ENCODE peak calls at places on chromosome 20, in seven cellular contexts. One of them, this sample, is unnamed. For H3K4me1, the result is how much of the 10 kb centered on the place peaks cover.

GRCh38 chr20:53949319-53949839 is 121.0 kb downstream of the BCAS1 start:
- DNase-seq in mesendoderm: no peak
- DNase-seq in A549: peak
- DNase-seq in cardiac muscle cell: peak
- DNase-seq in testis: no peak
- DNase-seq in IMR-90: peak
- DNase-seq in uterus: no peak
- DNase-seq in this sample: no peak

GRCh38 chr20:63045991-63046390 is 39.2 kb upstream of the BHLHE23 start:
- DNase-seq in mesendoderm: no peak
- DNase-seq in A549: no peak
- DNase-seq in cardiac muscle cell: no peak
- DNase-seq in testis: no peak
- DNase-seq in IMR-90: no peak
- DNase-seq in uterus: no peak
- DNase-seq in this sample: no peak

GRCh38 chr20:59210186-59210585 is 46.6 kb downstream of the ZNF831 start:
- DNase-seq in mesendoderm: no peak
- DNase-seq in A549: no peak
- DNase-seq in cardiac muscle cell: no peak
- DNase-seq in testis: no peak
- DNase-seq in IMR-90: no peak
- DNase-seq in uterus: no peak
- DNase-seq in this sample: no peak

GRCh38 chr20:58719258-58719657 is 26.7 kb downstream of the NPEPL1 start:
- DNase-seq in mesendoderm: no peak
- DNase-seq in A549: no peak
- DNase-seq in cardiac muscle cell: no peak
- DNase-seq in testis: no peak
- DNase-seq in IMR-90: no peak
- DNase-seq in uterus: no peak
- DNase-seq in this sample: peak

GRCh38 chr20:44170796-44171410 is 16.1 kb downstream of the JPH2 start:
- DNase-seq in mesendoderm: no peak
- DNase-seq in A549: no peak
- DNase-seq in cardiac muscle cell: peak
- DNase-seq in testis: no peak
- DNase-seq in IMR-90: no peak
- DNase-seq in uterus: no peak
- DNase-seq in this sample: no peak

GRCh38 chr20:21237956-21238355 is 65.2 kb upstream of the XRN2 start:
- DNase-seq in mesendoderm: no peak
- DNase-seq in A549: no peak
- DNase-seq in cardiac muscle cell: no peak
- DNase-seq in testis: no peak
- DNase-seq in IMR-90: peak
- DNase-seq in uterus: no peak
- DNase-seq in this sample: no peak

GRCh38 chr20:62959998-62960436 is 7.5 kb downstream of the SLC17A9 start:
- DNase-seq in mesendoderm: no peak
- DNase-seq in A549: no peak
- DNase-seq in cardiac muscle cell: no peak
- DNase-seq in testis: no peak
- DNase-seq in IMR-90: no peak
- DNase-seq in uterus: no peak
- DNase-seq in this sample: no peak

GRCh38 chr20:25006431-25007167 is 14.0 kb upstream of the APMAP start:
- DNase-seq in mesendoderm: no peak
- DNase-seq in A549: no peak
- DNase-seq in cardiac muscle cell: no peak
- DNase-seq in testis: no peak
- DNase-seq in IMR-90: no peak
- DNase-seq in uterus: no peak
- DNase-seq in this sample: no peak

GRCh38 chr20:61582196-61582923 is 330.3 kb downstream of the CDH4 start:
- DNase-seq in mesendoderm: no peak
- DNase-seq in A549: no peak
- DNase-seq in cardiac muscle cell: no peak
- DNase-seq in testis: no peak
- DNase-seq in IMR-90: no peak
- DNase-seq in uterus: no peak
- DNase-seq in this sample: no peak

GRCh38 chr20:24337074-24337473 is 132.4 kb upstream of the SYNDIG1 start:
- DNase-seq in mesendoderm: no peak
- DNase-seq in A549: no peak
- DNase-seq in cardiac muscle cell: no peak
- DNase-seq in testis: no peak
- DNase-seq in IMR-90: peak
- DNase-seq in uterus: no peak
- DNase-seq in this sample: no peak

GRCh38 chr20:32111763-32112162 is 2.2 kb downstream of the TM9SF4 start:
- DNase-seq in mesendoderm: no peak
- DNase-seq in A549: no peak
- DNase-seq in cardiac muscle cell: no peak
- DNase-seq in testis: no peak
- DNase-seq in IMR-90: no peak
- DNase-seq in uterus: no peak
- DNase-seq in this sample: no peak

GRCh38 chr20:24150406-24150805 is 161.8 kb upstream of the GGTLC1 start:
- DNase-seq in mesendoderm: no peak
- DNase-seq in A549: no peak
- DNase-seq in cardiac muscle cell: no peak
- DNase-seq in testis: no peak
- DNase-seq in IMR-90: no peak
- DNase-seq in uterus: no peak
- DNase-seq in this sample: no peak

GRCh38 chr20:32961956-32962517 is 42.2 kb downstream of the SUN5 start:
- DNase-seq in mesendoderm: no peak
- DNase-seq in A549: no peak
- DNase-seq in cardiac muscle cell: no peak
- DNase-seq in testis: no peak
- DNase-seq in IMR-90: no peak
- DNase-seq in uterus: no peak
- DNase-seq in this sample: no peak

GRCh38 chr20:57762531-57763234 is 52.9 kb upstream of the PMEPA1 start:
- DNase-seq in mesendoderm: no peak
- DNase-seq in A549: no peak
- DNase-seq in cardiac muscle cell: no peak
- DNase-seq in testis: no peak
- DNase-seq in IMR-90: no peak
- DNase-seq in uterus: no peak
- DNase-seq in this sample: no peak

GRCh38 chr20:33933469-33933909 is 60.2 kb upstream of the RALY start:
- DNase-seq in mesendoderm: peak
- DNase-seq in A549: peak
- DNase-seq in cardiac muscle cell: peak
- DNase-seq in testis: peak
- DNase-seq in IMR-90: peak
- DNase-seq in uterus: peak
- DNase-seq in this sample: peak

GRCh38 chr20:62413896-62414481 is 6.9 kb upstream of the CABLES2 start:
- DNase-seq in mesendoderm: no peak
- DNase-seq in A549: peak
- DNase-seq in cardiac muscle cell: no peak
- DNase-seq in testis: no peak
- DNase-seq in IMR-90: no peak
- DNase-seq in uterus: no peak
- DNase-seq in this sample: no peak

GRCh38 chr20:59094576-59094975 is 52.0 kb upstream of the PRELID3B start:
- DNase-seq in mesendoderm: peak
- DNase-seq in A549: no peak
- DNase-seq in cardiac muscle cell: no peak
- DNase-seq in testis: no peak
- DNase-seq in IMR-90: no peak
- DNase-seq in uterus: no peak
- DNase-seq in this sample: no peak

GRCh38 chr20:64108731-64109389 is 1.5 kb upstream of the NPBWR2 start:
- DNase-seq in mesendoderm: no peak
- DNase-seq in A549: no peak
- DNase-seq in cardiac muscle cell: no peak
- DNase-seq in testis: no peak
- DNase-seq in IMR-90: no peak
- DNase-seq in uterus: peak
- DNase-seq in this sample: no peak
- H3K4me1 ChIP-seq in mesendoderm: under half
- H3K4me1 ChIP-seq in A549: under half
- H3K4me1 ChIP-seq in cardiac muscle cell: under half
- H3K4me1 ChIP-seq in testis: under half
- H3K4me1 ChIP-seq in IMR-90: under half
- H3K4me1 ChIP-seq in uterus: under half
- H3K4me1 ChIP-seq in this sample: half or more

DNA sequence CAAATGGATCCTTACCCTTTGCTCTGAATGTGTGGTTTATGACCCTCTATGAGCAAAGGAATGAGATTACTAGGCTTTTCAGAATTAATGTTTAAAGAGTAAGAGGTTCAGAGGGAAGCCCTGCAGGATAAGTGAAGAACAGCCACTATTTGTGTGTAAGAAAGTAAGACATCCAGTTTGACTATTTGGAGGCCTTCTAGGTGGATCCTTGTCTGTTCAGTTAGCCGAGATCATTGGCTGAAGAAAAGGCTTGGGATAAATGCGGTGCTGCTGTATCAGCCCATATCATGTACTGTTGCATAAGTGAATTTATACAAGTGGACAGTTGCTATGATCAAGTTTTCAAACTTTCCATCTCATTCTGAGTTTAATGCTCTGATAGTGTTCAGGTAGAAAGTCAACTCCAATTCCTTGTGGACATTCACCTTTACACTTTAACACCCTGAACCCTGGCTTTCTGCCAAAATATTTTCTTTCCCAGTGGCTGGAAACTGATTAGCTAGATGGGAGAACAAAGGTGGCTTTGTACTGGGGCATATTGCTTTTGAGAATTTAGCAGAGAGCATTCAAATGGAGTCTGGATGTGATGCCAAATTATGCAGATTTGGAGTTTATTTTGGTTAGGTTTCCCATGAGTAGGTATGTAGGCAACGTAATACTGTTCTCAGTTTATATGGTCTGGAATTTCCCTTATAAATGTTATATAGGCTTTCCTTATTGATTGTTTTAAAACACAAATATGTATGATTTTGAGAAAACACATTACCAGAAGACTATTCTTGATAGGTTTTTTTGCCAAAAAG is 15.0 kb downstream of the PARD6B start:
- DNase-seq in mesendoderm: no peak
- DNase-seq in A549: no peak
- DNase-seq in cardiac muscle cell: peak
- DNase-seq in testis: peak
- DNase-seq in IMR-90: no peak
- DNase-seq in uterus: no peak
- DNase-seq in this sample: no peak
- H3K4me1 ChIP-seq in mesendoderm: under half
- H3K4me1 ChIP-seq in A549: half or more
- H3K4me1 ChIP-seq in cardiac muscle cell: half or more
- H3K4me1 ChIP-seq in testis: under half
- H3K4me1 ChIP-seq in IMR-90: under half
- H3K4me1 ChIP-seq in uterus: under half
- H3K4me1 ChIP-seq in this sample: under half

DNA sequence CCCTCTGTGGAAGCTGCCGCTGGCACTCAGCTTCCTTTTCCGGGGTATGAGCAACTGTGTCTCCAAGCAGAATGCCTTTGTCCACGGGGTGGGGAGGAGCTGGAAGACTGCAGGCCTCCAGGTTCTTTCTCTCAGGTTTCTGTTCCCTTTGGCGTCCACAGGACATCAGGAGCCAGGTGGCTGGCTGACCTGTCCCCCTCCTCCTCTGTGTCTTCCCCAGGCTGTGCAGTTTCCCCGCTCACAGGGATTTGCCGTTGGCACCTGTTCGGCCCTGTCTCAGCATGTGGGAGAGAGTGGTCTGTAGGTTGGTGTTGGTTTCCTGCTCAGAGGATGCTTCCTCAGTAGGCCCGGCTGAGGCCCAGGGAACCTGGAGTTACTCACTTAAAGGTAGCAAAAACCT is 43.5 kb downstream of the CDS2 start:
- DNase-seq in mesendoderm: no peak
- DNase-seq in A549: no peak
- DNase-seq in cardiac muscle cell: no peak
- DNase-seq in testis: no peak
- DNase-seq in IMR-90: no peak
- DNase-seq in uterus: no peak
- DNase-seq in this sample: no peak
- H3K4me1 ChIP-seq in mesendoderm: under half
- H3K4me1 ChIP-seq in A549: under half
- H3K4me1 ChIP-seq in cardiac muscle cell: under half
- H3K4me1 ChIP-seq in testis: under half
- H3K4me1 ChIP-seq in IMR-90: under half
- H3K4me1 ChIP-seq in uterus: under half
- H3K4me1 ChIP-seq in this sample: under half

DNA sequence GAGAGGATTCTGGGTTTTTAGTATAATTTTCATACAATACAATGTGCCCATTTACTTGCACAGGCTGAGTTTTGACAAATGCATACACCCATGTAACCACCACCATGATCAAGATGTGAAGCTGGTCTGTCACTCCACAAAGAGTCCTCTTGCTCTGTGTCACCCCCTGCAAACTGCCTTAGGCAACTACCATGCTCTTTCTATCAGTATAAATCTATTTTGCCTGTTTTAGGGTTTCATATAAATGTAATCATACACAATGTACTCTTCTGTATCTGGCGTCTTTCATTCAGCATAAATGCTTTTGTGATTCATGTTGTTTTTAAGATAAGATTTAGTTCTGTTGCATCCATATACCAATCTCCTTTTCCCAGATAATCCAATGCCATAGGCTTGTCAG is 181.9 kb upstream of the KCNG1 start:
- DNase-seq in mesendoderm: no peak
- DNase-seq in A549: no peak
- DNase-seq in cardiac muscle cell: no peak
- DNase-seq in testis: no peak
- DNase-seq in IMR-90: no peak
- DNase-seq in uterus: no peak
- DNase-seq in this sample: peak
- H3K4me1 ChIP-seq in mesendoderm: under half
- H3K4me1 ChIP-seq in A549: under half
- H3K4me1 ChIP-seq in cardiac muscle cell: under half
- H3K4me1 ChIP-seq in testis: under half
- H3K4me1 ChIP-seq in IMR-90: under half
- H3K4me1 ChIP-seq in uterus: under half
- H3K4me1 ChIP-seq in this sample: under half

DNA sequence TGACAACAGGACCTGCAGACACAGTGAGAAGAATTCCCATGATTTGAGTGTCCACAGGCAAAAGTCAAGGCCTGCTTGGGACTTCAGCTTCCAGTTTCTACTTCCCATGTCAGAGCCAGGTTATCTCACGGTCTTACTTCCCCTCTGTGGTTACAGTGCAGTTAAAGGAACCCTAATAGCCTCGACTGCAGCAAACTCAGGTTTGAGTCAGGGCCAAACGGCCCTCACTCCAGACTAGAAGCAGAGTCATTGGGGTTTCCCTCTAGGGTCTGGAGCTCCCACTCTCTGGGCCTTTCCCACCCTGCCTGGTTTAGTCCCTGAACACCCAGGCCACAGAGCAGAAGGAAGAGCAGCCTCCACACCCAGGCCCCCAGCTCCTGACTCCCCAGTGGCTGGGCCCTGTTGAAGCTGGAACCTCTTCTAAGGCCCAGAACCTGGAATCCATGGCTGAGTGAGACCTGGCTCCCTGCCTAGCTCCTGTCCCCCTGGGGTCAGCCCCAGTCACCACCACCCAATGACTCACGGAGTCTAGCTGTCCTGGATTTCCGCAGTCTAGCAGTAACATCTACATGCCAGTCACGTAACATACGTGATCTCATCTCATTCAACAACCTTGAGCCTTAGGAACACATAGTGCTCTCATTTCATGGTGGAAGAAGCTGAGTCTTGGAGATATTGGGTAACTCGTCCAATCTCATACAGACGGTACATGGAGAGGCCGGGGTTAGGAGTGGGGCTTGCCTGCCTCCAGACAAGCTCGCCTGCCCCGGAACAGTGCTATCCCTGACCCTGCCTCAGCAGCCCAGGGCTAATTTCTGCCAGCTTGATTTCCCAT is 9.2 kb upstream of the GHRH start:
- DNase-seq in mesendoderm: no peak
- DNase-seq in A549: no peak
- DNase-seq in cardiac muscle cell: peak
- DNase-seq in testis: no peak
- DNase-seq in IMR-90: peak
- DNase-seq in uterus: no peak
- DNase-seq in this sample: no peak
- H3K4me1 ChIP-seq in mesendoderm: under half
- H3K4me1 ChIP-seq in A549: under half
- H3K4me1 ChIP-seq in cardiac muscle cell: under half
- H3K4me1 ChIP-seq in testis: under half
- H3K4me1 ChIP-seq in IMR-90: under half
- H3K4me1 ChIP-seq in uterus: under half
- H3K4me1 ChIP-seq in this sample: under half